ENCODE peak calls at places on chromosomes 6 and 20, in five cellular contexts. V is activated CD8-positive, alpha-beta memory T cell treated with anti-CD3 and anti-CD28 coated beads, Interleukin-2, amount 50 U/mL, for 48 hours; D is NCI-H146; U is activated T-helper 2 cell treated with anti-CD3 and anti-CD28 coated beads, Interferon-gamma antibody, Interleukin-2, Interleukin-4, amounts not matched to agents 10 μg/mL and 5 μg/mL and 100 μg/mL, durations not matched to agents 14 hours and 24 hours and 36 hours; L is CD4-positive, alpha-beta T cell. O is an unnamed sample.
A peak's percentile ranks its signal among the peaks of the same experiment; 100 is the strongest.

GRCh38 chr20:39019805-39020325 is 57.7 kb downstream of the DHX35 start:
- DNase-seq in U (no peak), L (no peak), V (no peak), D (no peak), O (no peak)

GRCh38 chr6:36818741-36819140 is 20.5 kb downstream of the CPNE5 start:
- DNase-seq in D (no peak), V (no peak), L (no peak), U (no peak), O (no peak)

GRCh38 chr20:14925286-14925685 is 587.9 kb upstream of the FLRT3 start:
- DNase-seq in V (no peak), D (no peak), L (no peak), U (no peak), O (no peak)

GRCh38 chr6:113875470-113875869 is 18.3 kb downstream of the MARCKS start:
- DNase-seq in U (no peak), L (no peak), V (no peak), D (no peak), O (no peak)

GRCh38 chr20:4512891-4513550 is 208.7 kb upstream of the PRND start:
- DNase-seq in V (no peak), U (no peak), D (no peak), L (no peak), O (no peak)

GRCh38 chr6:134229520-134229919 is 88.4 kb downstream of the SGK1 start:
- DNase-seq in L (no peak), D (peak; percentile 59), V (no peak), U (no peak), O (no peak)

GRCh38 chr6:151196571-151196970 is 43.2 kb upstream of the AKAP12 start:
- DNase-seq in V (no peak), U (no peak), D (no peak), L (no peak), O (no peak)

GRCh38 chr6:129901910-129902309 is 40.8 kb upstream of the TMEM244 start:
- DNase-seq in D (no peak), L (no peak), U (no peak), V (no peak), O (no peak)

GRCh38 chr6:145148392-145149175 is 586.7 kb downstream of the EPM2A start:
- DNase-seq in L (no peak), V (no peak), D (peak; percentile 87), U (no peak), O (no peak)

GRCh38 chr6:122778961-122779671 is 400 bp upstream of the FABP7 start:
- DNase-seq in L (no peak), U (no peak), D (peak; percentile 43), V (no peak), O (no peak)

GRCh38 chr6:32973144-32973854 is 4.9 kb downstream of the BRD2 start:
- DNase-seq in U (no peak), V (peak; percentile 76), L (peak; percentile 50), D (peak; percentile 81), O (no peak)

GRCh38 chr6:107386340-107386739 is 73.0 kb downstream of the PDSS2 start:
- DNase-seq in U (no peak), D (no peak), L (no peak), V (no peak), O (no peak)

GRCh38 chr6:2948228-2949025 is 22.9 kb downstream of the SERPINB6 start:
- DNase-seq in L (no peak), D (no peak), U (no peak), V (peak; percentile 33), O (no peak)

GRCh38 chr20:37566590-37567330 is 39.1 kb upstream of the BLCAP start:
- DNase-seq in D (no peak), U (no peak), V (peak; percentile 37), L (no peak), O (no peak)

GRCh38 chr20:33408716-33409654 is 7.7 kb upstream of the CDK5RAP1 start:
- DNase-seq in D (no peak), V (no peak), L (no peak), U (no peak), O (peak; percentile 39)

GRCh38 chr6:35035481-35036030 is 105.6 kb downstream of the TCP11 start:
- DNase-seq in L (no peak), U (no peak), D (peak; percentile 72), V (no peak), O (no peak)

GRCh38 chr20:10565191-10565921 is 108.4 kb downstream of the JAG1 start:
- DNase-seq in U (no peak), V (no peak), D (no peak), L (no peak), O (no peak)

GRCh38 chr20:36017034-36017951 is 48.9 kb downstream of the CNBD2 start:
- DNase-seq in V (no peak), U (no peak), D (no peak), L (no peak), O (no peak)

GRCh38 chr6:35581633-35582032 is 68.9 kb upstream of the TULP1 start:
- DNase-seq in U (no peak), L (no peak), D (no peak), V (no peak), O (no peak)

GRCh38 chr20:48230251-48230650 is 445.0 kb upstream of the SULF2 start:
- DNase-seq in U (no peak), V (no peak), L (no peak), D (no peak), O (no peak)

GRCh38 chr20:61594198-61594597 is 342.1 kb downstream of the CDH4 start:
- DNase-seq in L (no peak), U (no peak), D (no peak), V (no peak), O (no peak)

GRCh38 chr20:10919549-10920140 is 245.8 kb upstream of the JAG1 start:
- DNase-seq in U (no peak), D (no peak), V (no peak), L (no peak), O (no peak)

GRCh38 chr6:152121910-152122309 is 314.4 kb downstream of the ESR1 start:
- DNase-seq in U (no peak), V (no peak), D (no peak), L (no peak), O (no peak)

GRCh38 chr6:31163922-31164321 is 5.5 kb downstream of the TCF19 start:
- DNase-seq in U (no peak), V (no peak), L (no peak), D (no peak), O (no peak)

GRCh38 chr6:27312146-27312949 is at the start of gene POM121L2:
- DNase-seq in D (peak; percentile 83), L (peak; percentile 52), U (peak; percentile 60), V (peak; percentile 78), O (peak; percentile 53)

GRCh38 chr20:54021446-54022235 is 48.8 kb downstream of the BCAS1 start:
- DNase-seq in U (no peak), V (no peak), D (no peak), L (no peak), O (no peak)

GRCh38 chr20:61251529-61252393 is at the start of gene CDH4:
- DNase-seq in D (peak; percentile 41), U (no peak), V (no peak), L (no peak), O (no peak)

GRCh38 chr6:142304241-142304640 is 2.4 kb downstream of the ADGRG6 start:
- DNase-seq in L (no peak), V (no peak), U (no peak), D (no peak), O (no peak)

GRCh38 chr6:157732007-157732406 is 91.0 kb upstream of the SNX9 start:
- DNase-seq in L (no peak), D (peak; percentile 67), V (no peak), U (no peak), O (no peak)

GRCh38 chr6:22251331-22251730 is 45.5 kb downstream of the PRL start:
- DNase-seq in U (no peak), D (no peak), L (no peak), V (no peak), O (no peak)

GRCh38 chr20:46204594-46205205 is 86.6 kb downstream of the CD40 start:
- DNase-seq in D (no peak), V (no peak), L (no peak), U (no peak), O (no peak)

GRCh38 chr6:15109338-15110090 is 136.4 kb upstream of the JARID2 start:
- DNase-seq in U (no peak), L (no peak), V (no peak), D (no peak), O (no peak)

GRCh38 chr20:11302436-11302835 is 615.3 kb upstream of the BTBD3 start:
- DNase-seq in D (no peak), U (no peak), L (no peak), V (no peak), O (no peak)

GRCh38 chr20:11544029-11544678 is 373.5 kb upstream of the BTBD3 start:
- DNase-seq in V (no peak), D (peak; percentile 73), U (no peak), L (no peak), O (no peak)

GRCh38 chr6:144266091-144266649 is 19.0 kb upstream of the UTRN start:
- DNase-seq in V (no peak), U (no peak), L (no peak), D (no peak), O (no peak)

GRCh38 chr20:4304601-4305000 is 289.2 kb upstream of the RNF24 start:
- DNase-seq in U (no peak), L (no peak), D (no peak), V (no peak), O (no peak)

GRCh38 chr6:103081126-103081525 is 1687.6 kb downstream of the GRIK2 start:
- DNase-seq in D (no peak), V (no peak), L (no peak), U (no peak), O (no peak)

GRCh38 chr20:57985278-57985677 is 243.2 kb downstream of the ANKRD60 start:
- DNase-seq in L (no peak), V (no peak), D (no peak), U (no peak), O (no peak)

GRCh38 chr6:56802570-56802969 is 152.3 kb upstream of the BEND6 start:
- DNase-seq in D (peak; percentile 96), V (no peak), U (no peak), L (no peak), O (no peak)

GRCh38 chr6:28336284-28337024 is 506 bp upstream of the ZSCAN31 start:
- DNase-seq in U (no peak), D (peak; percentile 58), V (no peak), L (peak; percentile 22), O (no peak)

O was measured in activated B cell treated with CpG ODN at 0.5 μM for 24 hours.